ENCODE peak calls at places on chromosomes 6 and 20, in nine cellular contexts. One of them, this sample, is unnamed.

GRCh38 chr20:39830903-39831302 is 858.1 kb downstream of the MAFB start:
- DNase-seq in epithelial cell of esophagus: no peak
- DNase-seq in AG04450: no peak
- DNase-seq in Peyer's patch: no peak
- DNase-seq in hepatocyte: no peak
- DNase-seq in CD8-positive, alpha-beta T cell: no peak
- DNase-seq in A549: no peak
- DNase-seq in right lobe of liver: no peak
- DNase-seq in heart left ventricle: no peak
- DNase-seq in this sample: no peak

GRCh38 chr6:122654016-122654415 is 43.8 kb downstream of the PKIB start:
- DNase-seq in Peyer's patch: no peak
- DNase-seq in epithelial cell of esophagus: no peak
- DNase-seq in A549: no peak
- DNase-seq in heart left ventricle: no peak
- DNase-seq in AG04450: no peak
- DNase-seq in right lobe of liver: no peak
- DNase-seq in hepatocyte: no peak
- DNase-seq in CD8-positive, alpha-beta T cell: no peak
- DNase-seq in this sample: no peak

GRCh38 chr6:44221961-44222335 is 1.4 kb upstream of the SLC29A1 start:
- DNase-seq in hepatocyte: no peak
- DNase-seq in heart left ventricle: no peak
- DNase-seq in AG04450: no peak
- DNase-seq in epithelial cell of esophagus: no peak
- DNase-seq in A549: no peak
- DNase-seq in CD8-positive, alpha-beta T cell: no peak
- DNase-seq in Peyer's patch: no peak
- DNase-seq in right lobe of liver: no peak
- DNase-seq in this sample: no peak

GRCh38 chr6:35048631-35049083 is 92.5 kb downstream of the TCP11 start:
- DNase-seq in right lobe of liver: no peak
- DNase-seq in hepatocyte: peak
- DNase-seq in AG04450: peak
- DNase-seq in CD8-positive, alpha-beta T cell: no peak
- DNase-seq in heart left ventricle: peak
- DNase-seq in epithelial cell of esophagus: no peak
- DNase-seq in Peyer's patch: no peak
- DNase-seq in A549: no peak
- DNase-seq in this sample: no peak

GRCh38 chr6:144066745-144067484 is 28.5 kb downstream of the SF3B5 start:
- DNase-seq in hepatocyte: no peak
- DNase-seq in A549: no peak
- DNase-seq in AG04450: no peak
- DNase-seq in right lobe of liver: no peak
- DNase-seq in CD8-positive, alpha-beta T cell: no peak
- DNase-seq in epithelial cell of esophagus: no peak
- DNase-seq in Peyer's patch: no peak
- DNase-seq in heart left ventricle: no peak
- DNase-seq in this sample: no peak

GRCh38 chr6:21033575-21034026 is 499.3 kb downstream of the CDKAL1 start:
- DNase-seq in A549: no peak
- DNase-seq in right lobe of liver: no peak
- DNase-seq in hepatocyte: peak
- DNase-seq in Peyer's patch: no peak
- DNase-seq in epithelial cell of esophagus: peak
- DNase-seq in AG04450: peak
- DNase-seq in heart left ventricle: peak
- DNase-seq in CD8-positive, alpha-beta T cell: no peak
- DNase-seq in this sample: peak

GRCh38 chr20:64193058-64193457 is 28.8 kb downstream of the MYT1 start:
- DNase-seq in CD8-positive, alpha-beta T cell: no peak
- DNase-seq in right lobe of liver: no peak
- DNase-seq in epithelial cell of esophagus: no peak
- DNase-seq in A549: no peak
- DNase-seq in hepatocyte: no peak
- DNase-seq in heart left ventricle: no peak
- DNase-seq in AG04450: no peak
- DNase-seq in Peyer's patch: no peak
- DNase-seq in this sample: no peak

GRCh38 chr20:36754656-36755222 is 8.8 kb upstream of the NDRG3 start:
- DNase-seq in epithelial cell of esophagus: peak
- DNase-seq in A549: peak
- DNase-seq in right lobe of liver: no peak
- DNase-seq in hepatocyte: peak
- DNase-seq in heart left ventricle: peak
- DNase-seq in AG04450: peak
- DNase-seq in Peyer's patch: peak
- DNase-seq in CD8-positive, alpha-beta T cell: peak
- DNase-seq in this sample: no peak

GRCh38 chr6:48611332-48611731 is 500.3 kb upstream of the PTCHD4 start:
- DNase-seq in right lobe of liver: no peak
- DNase-seq in CD8-positive, alpha-beta T cell: no peak
- DNase-seq in AG04450: peak
- DNase-seq in heart left ventricle: no peak
- DNase-seq in Peyer's patch: no peak
- DNase-seq in A549: no peak
- DNase-seq in hepatocyte: no peak
- DNase-seq in epithelial cell of esophagus: peak
- DNase-seq in this sample: no peak

DNA sequence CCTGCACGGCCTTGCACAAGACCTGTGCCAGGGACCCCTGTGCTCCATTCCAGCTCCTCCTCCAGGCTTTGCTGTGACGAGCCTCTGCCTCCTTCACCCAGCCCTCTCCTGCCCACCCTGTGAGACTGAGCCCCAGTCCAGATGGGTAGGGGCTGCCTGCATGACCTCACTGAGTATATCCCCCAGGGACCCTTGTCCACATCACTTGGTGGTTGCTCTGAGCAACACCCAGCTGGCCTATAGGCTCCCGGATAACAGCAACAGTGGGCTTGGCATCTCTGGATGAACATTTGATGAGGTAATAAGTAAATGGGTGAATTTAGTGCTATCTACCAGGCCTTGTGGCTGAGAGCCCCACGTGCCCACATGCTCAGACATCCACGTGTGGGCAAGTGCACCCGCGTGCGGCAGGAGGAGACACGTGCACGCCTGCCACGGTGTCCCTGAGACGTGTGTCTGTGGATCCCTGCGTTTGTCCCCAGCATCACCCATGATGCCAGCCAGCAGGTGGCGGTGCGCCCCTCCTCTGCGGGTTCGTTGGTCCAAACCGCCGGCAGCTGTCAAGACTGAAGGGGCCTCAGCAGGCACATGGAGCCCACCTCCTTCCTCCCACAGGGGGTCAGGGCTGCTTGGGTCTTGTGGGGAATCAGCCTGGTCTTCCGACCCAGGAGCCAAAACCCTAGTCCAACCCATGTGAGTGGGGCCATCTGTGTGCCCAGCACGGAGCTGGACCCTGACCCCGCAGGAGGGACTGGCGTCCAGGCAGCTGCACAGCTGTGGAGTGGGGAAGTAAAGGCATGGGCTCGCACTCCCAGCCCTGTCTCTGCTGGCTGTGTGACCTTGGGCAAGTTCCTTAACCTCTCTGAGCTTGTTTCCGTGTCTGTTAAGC is 45.9 kb downstream of the FGD2 start:
- DNase-seq in Peyer's patch: peak
- DNase-seq in hepatocyte: peak
- DNase-seq in epithelial cell of esophagus: peak
- DNase-seq in right lobe of liver: peak
- DNase-seq in CD8-positive, alpha-beta T cell: peak
- DNase-seq in heart left ventricle: peak
- DNase-seq in A549: peak
- DNase-seq in AG04450: no peak
- DNase-seq in this sample: peak
- TF ChIP-seq CTCF in Peyer's patch: peak
- TF ChIP-seq CTCF in hepatocyte: peak
- TF ChIP-seq CTCF in epithelial cell of esophagus: peak
- TF ChIP-seq CTCF in right lobe of liver: peak
- TF ChIP-seq CTCF in CD8-positive, alpha-beta T cell: peak
- TF ChIP-seq CTCF in heart left ventricle: peak
- TF ChIP-seq CTCF in A549: peak
- TF ChIP-seq CTCF in AG04450: peak
- TF ChIP-seq CTCF in this sample: peak

GRCh38 chr6:1613631-1614447 is 4.1 kb downstream of the FOXC1 start:
- DNase-seq in hepatocyte: no peak
- DNase-seq in epithelial cell of esophagus: peak
- DNase-seq in A549: no peak
- DNase-seq in heart left ventricle: peak
- DNase-seq in right lobe of liver: no peak
- DNase-seq in AG04450: no peak
- DNase-seq in CD8-positive, alpha-beta T cell: no peak
- DNase-seq in Peyer's patch: no peak
- DNase-seq in this sample: no peak
- H3K4me3 ChIP-seq in hepatocyte: no peak
- H3K4me3 ChIP-seq in epithelial cell of esophagus: peak
- H3K4me3 ChIP-seq in A549: peak
- H3K4me3 ChIP-seq in heart left ventricle: peak
- H3K4me3 ChIP-seq in right lobe of liver: no peak
- H3K4me3 ChIP-seq in AG04450: peak
- H3K4me3 ChIP-seq in CD8-positive, alpha-beta T cell: no peak
- H3K4me3 ChIP-seq in Peyer's patch: no peak
- H3K4me3 ChIP-seq in this sample: peak

DNA sequence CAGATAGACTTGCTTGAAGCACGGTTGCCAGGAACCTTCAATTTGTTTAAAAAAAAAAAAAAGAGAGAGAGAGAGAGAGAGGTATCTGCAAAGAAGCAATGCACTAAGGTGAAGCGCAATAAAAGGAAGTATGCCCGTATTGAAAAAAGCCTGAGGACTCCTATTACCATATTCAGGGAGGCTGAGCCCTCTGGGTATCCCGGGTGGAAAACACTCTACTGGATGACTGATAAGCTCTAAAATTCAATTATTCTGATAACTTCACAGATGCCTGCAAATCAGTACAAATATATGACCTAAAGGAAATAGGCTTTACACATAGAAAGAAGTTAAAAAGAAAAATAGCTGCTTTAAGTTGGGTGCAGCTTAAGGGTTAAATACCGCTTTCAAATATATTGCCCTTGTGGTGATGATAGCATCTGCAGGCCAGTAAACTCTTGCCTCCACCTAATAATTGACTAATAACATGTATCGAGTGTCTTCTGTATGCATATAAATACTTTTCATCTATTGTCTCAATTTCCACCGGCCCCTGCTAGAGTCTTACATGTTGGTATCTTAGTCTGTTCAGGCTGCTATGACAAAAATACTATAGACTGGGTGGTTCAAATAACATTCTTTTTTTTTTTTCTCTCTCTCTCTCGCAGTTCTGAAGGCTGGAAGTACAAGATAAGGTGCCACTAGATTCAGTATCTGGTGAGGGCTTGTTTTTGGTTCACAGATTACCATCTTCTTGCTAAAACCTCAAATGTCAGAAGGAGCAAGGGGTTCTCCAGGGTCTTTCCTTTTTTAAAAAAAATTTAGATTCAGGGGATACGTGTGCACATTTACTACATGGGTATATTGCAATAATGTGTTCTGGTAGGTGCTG is 187.4 kb upstream of the JARID2 start:
- DNase-seq in CD8-positive, alpha-beta T cell: no peak
- DNase-seq in Peyer's patch: no peak
- DNase-seq in hepatocyte: no peak
- DNase-seq in heart left ventricle: no peak
- DNase-seq in A549: no peak
- DNase-seq in right lobe of liver: no peak
- DNase-seq in AG04450: no peak
- DNase-seq in epithelial cell of esophagus: no peak
- DNase-seq in this sample: no peak
- TF ChIP-seq CTCF in CD8-positive, alpha-beta T cell: no peak
- TF ChIP-seq CTCF in Peyer's patch: no peak
- TF ChIP-seq CTCF in hepatocyte: no peak
- TF ChIP-seq CTCF in heart left ventricle: no peak
- TF ChIP-seq CTCF in A549: no peak
- TF ChIP-seq CTCF in right lobe of liver: no peak
- TF ChIP-seq CTCF in AG04450: peak
- TF ChIP-seq CTCF in epithelial cell of esophagus: no peak
- TF ChIP-seq CTCF in this sample: no peak

DNA sequence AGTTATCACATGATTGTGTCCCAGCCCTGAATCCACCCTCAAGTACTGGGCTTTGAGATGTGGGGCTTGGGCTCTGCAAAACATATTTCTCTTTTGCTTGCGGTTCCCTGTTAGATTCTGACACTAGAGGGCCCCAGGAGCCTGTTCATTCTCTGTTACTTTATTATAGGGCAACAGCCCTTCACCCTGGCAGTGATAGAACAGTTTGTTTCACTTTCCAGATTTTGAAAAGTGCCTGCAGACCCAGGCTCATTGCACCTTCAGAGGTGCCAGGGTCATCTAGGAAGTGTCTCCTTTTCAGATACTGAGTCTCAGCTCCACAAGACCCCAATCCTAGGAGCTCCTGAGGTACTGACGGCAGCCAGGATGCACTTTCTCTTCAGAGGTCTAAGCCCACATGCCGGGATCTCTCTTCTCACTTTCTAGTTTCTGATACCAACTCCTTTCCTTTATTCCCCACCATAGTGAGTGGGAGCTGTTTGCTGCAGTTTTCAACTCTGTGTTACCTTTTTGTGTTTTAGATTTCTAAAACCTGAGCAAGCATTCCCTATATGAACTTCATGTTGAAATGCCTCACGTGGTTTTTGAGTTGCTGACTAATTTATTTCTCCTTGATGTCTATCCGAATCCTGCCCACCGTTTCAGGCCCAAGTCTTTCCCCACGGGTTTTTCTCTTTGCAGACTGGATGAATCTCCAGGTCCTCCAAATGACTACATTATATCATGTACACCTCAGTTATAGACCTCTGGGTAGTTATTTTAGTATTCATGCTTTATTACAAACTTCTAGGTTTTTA is 10.9 kb downstream of the ABT1 start:
- DNase-seq in hepatocyte: peak
- DNase-seq in A549: peak
- DNase-seq in heart left ventricle: no peak
- DNase-seq in CD8-positive, alpha-beta T cell: no peak
- DNase-seq in right lobe of liver: no peak
- DNase-seq in AG04450: peak
- DNase-seq in epithelial cell of esophagus: peak
- DNase-seq in Peyer's patch: peak
- DNase-seq in this sample: no peak
- H3K4me3 ChIP-seq in hepatocyte: no peak
- H3K4me3 ChIP-seq in A549: peak
- H3K4me3 ChIP-seq in heart left ventricle: no peak
- H3K4me3 ChIP-seq in CD8-positive, alpha-beta T cell: no peak
- H3K4me3 ChIP-seq in right lobe of liver: peak
- H3K4me3 ChIP-seq in AG04450: peak
- H3K4me3 ChIP-seq in epithelial cell of esophagus: no peak
- H3K4me3 ChIP-seq in Peyer's patch: no peak
- H3K4me3 ChIP-seq in this sample: peak

GRCh38 chr20:1944345-1945099 is 49.3 kb downstream of the SIRPA start:
- DNase-seq in CD8-positive, alpha-beta T cell: no peak
- DNase-seq in epithelial cell of esophagus: peak
- DNase-seq in A549: no peak
- DNase-seq in Peyer's patch: no peak
- DNase-seq in hepatocyte: no peak
- DNase-seq in AG04450: no peak
- DNase-seq in right lobe of liver: no peak
- DNase-seq in heart left ventricle: no peak
- DNase-seq in this sample: no peak
- TF ChIP-seq CTCF in CD8-positive, alpha-beta T cell: no peak
- TF ChIP-seq CTCF in epithelial cell of esophagus: peak
- TF ChIP-seq CTCF in A549: no peak
- TF ChIP-seq CTCF in Peyer's patch: no peak
- TF ChIP-seq CTCF in hepatocyte: no peak
- TF ChIP-seq CTCF in AG04450: no peak
- TF ChIP-seq CTCF in right lobe of liver: no peak
- TF ChIP-seq CTCF in heart left ventricle: no peak
- TF ChIP-seq CTCF in this sample: no peak